ENCODE peak calls at places on chromosomes 3 and 15, in ten cellular contexts. N is coronary artery; K is NCI-H748 treated with DMSO at 0.1 percent for 48 hours; Z is GOT3; A is mucosa of gallbladder; T is activated T-cell treated with anti-CD3 and anti-CD28 coated beads for 1 hour; D is activated CD8-positive, alpha-beta memory T cell treated with anti-CD3 and anti-CD28 coated beads for 4 hours; C is stimulated activated CD8-positive, alpha-beta memory T cell treated with anti-CD3 and anti-CD28 coated beads, Interleukin-15, amount 100 ng/mL, for 4 hours; O is EL; M is NCI-H1694. F is an unnamed sample.

GRCh38 chr15:83144771-83145170 is 37.3 kb downstream of the TM6SF1 start:
- DNase-seq in C (no peak), D (no peak), O (no peak), A (no peak), N (no peak), K (no peak), T (no peak), Z (no peak), M (no peak), F (no peak)

GRCh38 chr3:157070600-157070999 is 89.3 kb downstream of the CCNL1 start:
- DNase-seq in K (no peak), A (no peak), D (no peak), N (no peak), O (no peak), M (no peak), Z (no peak), C (no peak), T (no peak), F (no peak)

GRCh38 chr3:33119891-33120290 is 6.1 kb downstream of the CRTAP start:
- DNase-seq in A (no peak), D (no peak), T (no peak), M (no peak), C (no peak), N (no peak), Z (no peak), K (no peak), O (no peak), F (no peak)

GRCh38 chr3:138257986-138258385 is 70.9 kb downstream of the ARMC8 start:
- DNase-seq in N (no peak), O (no peak), D (no peak), M (no peak), A (no peak), K (no peak), T (no peak), Z (no peak), C (no peak), F (no peak)

GRCh38 chr3:10762611-10763247 is 53.3 kb upstream of the SLC6A11 start:
- DNase-seq in T (no peak), M (no peak), O (no peak), A (no peak), Z (no peak), D (no peak), C (no peak), K (no peak), N (peak), F (no peak)

GRCh38 chr3:156551746-156552145 is 3.2 kb downstream of the SSR3 start:
- DNase-seq in A (no peak), O (peak), K (no peak), D (no peak), T (no peak), Z (no peak), M (no peak), N (no peak), C (no peak), F (no peak)

GRCh38 chr3:14537590-14538450 is 2.3 kb downstream of the GRIP2 start:
- DNase-seq in C (no peak), D (no peak), N (no peak), M (no peak), T (no peak), A (no peak), K (no peak), O (peak), Z (no peak), F (no peak)

GRCh38 chr15:45347989-45348388 is 30.4 kb downstream of the GATM start:
- DNase-seq in C (no peak), M (no peak), N (no peak), K (no peak), T (no peak), O (no peak), Z (no peak), A (no peak), D (no peak), F (no peak)

GRCh38 chr15:92098869-92099268 is 245.4 kb downstream of the SLCO3A1 start:
- DNase-seq in K (no peak), M (no peak), D (no peak), A (peak), T (no peak), C (no peak), O (no peak), Z (no peak), N (no peak), F (no peak)

GRCh38 chr3:167350245-167350862 is 29.7 kb downstream of the ZBBX start:
- DNase-seq in D (no peak), C (no peak), Z (no peak), K (no peak), M (no peak), N (no peak), A (no peak), T (no peak), O (no peak), F (no peak)

GRCh38 chr15:92806763-92807162 is 93.4 kb upstream of the CHD2 start:
- DNase-seq in K (no peak), N (no peak), Z (no peak), M (no peak), A (no peak), O (no peak), D (no peak), C (no peak), T (no peak), F (no peak)

GRCh38 chr3:14403636-14404395 is 1.4 kb downstream of the SLC6A6 start:
- DNase-seq in O (peak), A (peak), C (no peak), Z (no peak), M (no peak), T (no peak), D (no peak), K (no peak), N (peak), F (no peak)

GRCh38 chr3:148882288-148882687 is 17.2 kb downstream of the CPA3 start:
- DNase-seq in D (no peak), T (no peak), C (no peak), N (no peak), A (no peak), M (no peak), K (no peak), Z (no peak), O (peak), F (no peak)

GRCh38 chr15:26879770-26880169 is 12.9 kb downstream of the GABRA5 start:
- DNase-seq in N (no peak), D (no peak), K (no peak), C (no peak), Z (no peak), O (no peak), M (no peak), T (no peak), A (no peak), F (no peak)

GRCh38 chr3:2879023-2879422 is 231.2 kb downstream of the IL5RA start:
- DNase-seq in O (no peak), C (no peak), T (no peak), K (no peak), A (no peak), M (no peak), Z (no peak), D (no peak), N (no peak), F (no peak)

GRCh38 chr15:74173545-74174215 is at the start of gene ISLR:
- DNase-seq in N (peak), D (no peak), Z (no peak), M (no peak), O (no peak), K (no peak), T (no peak), A (peak), C (no peak), F (no peak)

GRCh38 chr3:171168086-171168485 is 141.6 kb upstream of the SLC2A2 start:
- DNase-seq in N (no peak), C (no peak), Z (no peak), O (peak), K (no peak), T (no peak), A (peak), D (no peak), M (no peak), F (no peak)

GRCh38 chr3:25783661-25784512 is 644 bp upstream of the NGLY1 start:
- DNase-seq in Z (no peak), K (no peak), O (peak), T (no peak), C (no peak), D (no peak), N (peak), M (no peak), A (peak), F (no peak)

GRCh38 chr15:53461677-53462076 is 297.8 kb downstream of the WDR72 start:
- DNase-seq in A (no peak), M (no peak), T (no peak), N (no peak), O (no peak), K (no peak), C (no peak), D (no peak), Z (no peak), F (no peak)

GRCh38 chr3:181336597-181336996 is 347.1 kb upstream of the DNAJC19 start:
- DNase-seq in O (no peak), K (no peak), D (no peak), T (no peak), M (no peak), Z (no peak), N (no peak), C (no peak), A (no peak), F (no peak)

GRCh38 chr15:60423540-60423939 is 25.8 kb upstream of the ANXA2 start:
- DNase-seq in C (no peak), N (no peak), Z (no peak), M (peak), A (no peak), K (no peak), O (peak), T (no peak), D (no peak), F (no peak)

GRCh38 chr3:184815046-184815930 is 3.3 kb downstream of the VPS8 start:
- DNase-seq in M (no peak), D (no peak), C (no peak), A (no peak), T (no peak), O (peak), N (no peak), K (no peak), Z (no peak), F (no peak)

GRCh38 chr15:73375755-73376305 is 7.1 kb upstream of the HCN4 start:
- DNase-seq in N (no peak), D (no peak), M (peak), A (no peak), C (no peak), O (no peak), Z (no peak), K (no peak), T (no peak), F (no peak)

GRCh38 chr3:12774619-12775018 is 15.6 kb upstream of the TMEM40 start:
- DNase-seq in A (no peak), Z (no peak), N (no peak), O (no peak), T (no peak), M (no peak), C (no peak), K (no peak), D (no peak), F (no peak)

GRCh38 chr15:94259121-94259776 is 27.9 kb downstream of the MCTP2 start:
- DNase-seq in N (no peak), O (no peak), Z (no peak), M (no peak), K (no peak), T (no peak), C (no peak), A (no peak), D (no peak), F (no peak)

GRCh38 chr15:57591237-57591821 is 375 bp upstream of the MYZAP start:
- DNase-seq in A (no peak), Z (no peak), D (no peak), K (no peak), O (no peak), T (no peak), N (no peak), C (no peak), M (no peak), F (no peak)

GRCh38 chr3:73867524-73867923 is 242.8 kb upstream of the PDZRN3 start:
- DNase-seq in K (no peak), Z (no peak), C (no peak), N (no peak), T (no peak), D (no peak), M (no peak), O (no peak), A (no peak), F (no peak)

F was measured in H1.